ENCODE peak calls at places on chromosomes 16 and 17, in four cellular contexts. I is stomach, F is breast epithelium, W is Caco-2. N is an unnamed sample.

GRCh38 chr17:43720311-43721060 is 38.1 kb downstream of the SOST start:
- DNase-seq in I (peak), F (peak), W (peak), N (peak)

GRCh38 chr16:46924402-46924801 is 40.2 kb downstream of the GPT2 start:
- DNase-seq in I (no peak), F (no peak), W (no peak), N (no peak)

GRCh38 chr16:67233596-67233995 is 6.7 kb downstream of the TMEM208 start:
- DNase-seq in I (no peak), F (no peak), W (no peak), N (no peak)

GRCh38 chr17:77491921-77492445 is 351.2 kb downstream of the SEC14L1 start:
- DNase-seq in I (no peak), F (no peak), W (no peak), N (no peak)

GRCh38 chr16:74568961-74569631 is 37.8 kb downstream of the GLG1 start:
- DNase-seq in I (no peak), F (no peak), W (peak), N (no peak)

GRCh38 chr17:42068979-42069378 is 18.6 kb upstream of the C17orf113 start:
- DNase-seq in I (no peak), F (no peak), W (no peak), N (no peak)

GRCh38 chr17:35084987-35085386 is 21.5 kb upstream of the RFFL start:
- DNase-seq in I (no peak), F (no peak), W (no peak), N (peak)

GRCh38 chr16:75085556-75085955 is 31.0 kb downstream of the LDHD start:
- DNase-seq in I (no peak), F (no peak), W (no peak), N (no peak)

GRCh38 chr16:6446370-6446769 is 886.3 kb upstream of the RBFOX1 start:
- DNase-seq in I (no peak), F (no peak), W (no peak), N (no peak)

GRCh38 chr16:27982184-27982583 is 81.3 kb downstream of the GSG1L start:
- DNase-seq in I (no peak), F (no peak), W (no peak), N (no peak)
- TF ChIP-seq CTCF in I (no peak), F (no peak), W (no peak), N (no peak)

GRCh38 chr16:85554114-85554790 is 58.9 kb upstream of the GSE1 start:
- DNase-seq in I (peak), F (peak), W (peak), N (peak)
- TF ChIP-seq CTCF in I (no peak), F (no peak), W (no peak), N (no peak)

GRCh38 chr17:74380086-74380958 is 13.0 kb downstream of the GPR142 start:
- DNase-seq in I (peak), F (peak), W (peak), N (peak)
- TF ChIP-seq CTCF in I (no peak), F (no peak), W (peak), N (peak)

GRCh38 chr17:40490982-40491381 is 10.4 kb downstream of the TNS4 start:
- DNase-seq in I (no peak), F (no peak), W (no peak), N (no peak)
- TF ChIP-seq CTCF in I (no peak), F (no peak), W (no peak), N (no peak)

GRCh38 chr16:27221576-27222498 is 18.5 kb downstream of the KDM8 start:
- DNase-seq in I (no peak), F (no peak), W (no peak), N (no peak)

GRCh38 chr16:27222499-27223225 is 19.3 kb downstream of the KDM8 start:
- DNase-seq in I (peak), F (no peak), W (no peak), N (no peak)

GRCh38 chr16:27224271-27224737 is 21.0 kb downstream of the KDM8 start:
- DNase-seq in I (no peak), F (no peak), W (no peak), N (no peak)

GRCh38 chr16:27223701-27224100 is 20.4 kb downstream of the KDM8 start:
- DNase-seq in I (no peak), F (no peak), W (no peak), N (no peak)

DNA sequence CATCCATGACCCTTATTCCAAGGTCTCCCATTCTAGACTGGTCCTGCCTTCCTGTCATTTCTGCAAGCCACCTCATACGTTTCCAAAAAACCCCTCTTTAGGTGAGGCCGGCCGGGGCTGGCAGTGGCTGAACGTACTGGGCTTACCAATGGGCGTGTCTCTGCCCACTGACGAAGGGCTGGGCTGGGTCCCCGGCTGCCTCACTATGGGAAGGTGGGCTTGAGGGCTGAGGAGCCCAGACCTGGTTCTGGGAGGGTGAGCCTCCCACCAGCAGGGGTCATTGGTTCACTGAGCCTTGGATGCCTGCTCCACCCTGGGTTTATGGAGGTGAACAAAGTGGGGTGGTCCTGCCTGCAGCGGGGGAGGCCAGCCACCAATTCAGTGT is 19.9 kb downstream of the KDM8 start:
- DNase-seq in I (no peak), F (no peak), W (no peak), N (no peak)
- TF ChIP-seq CTCF in I (no peak), F (no peak), W (no peak), N (no peak)

GRCh38 chr16:72847187-72848044 is 200.5 kb downstream of the ZFHX3 start:
- DNase-seq in I (no peak), F (no peak), W (peak), N (peak)
- TF ChIP-seq CTCF in I (no peak), F (no peak), W (peak), N (peak)

GRCh38 chr17:18167421-18167820 is 16.2 kb upstream of the ALKBH5 start:
- DNase-seq in I (no peak), F (no peak), W (no peak), N (no peak)

GRCh38 chr17:18172528-18173278 is 10.9 kb upstream of the ALKBH5 start:
- DNase-seq in I (no peak), F (no peak), W (no peak), N (no peak)

GRCh38 chr17:18161226-18162094 is 22.2 kb upstream of the ALKBH5 start:
- DNase-seq in I (no peak), F (no peak), W (no peak), N (no peak)

GRCh38 chr17:18163528-18163927 is 20.1 kb upstream of the ALKBH5 start:
- DNase-seq in I (no peak), F (no peak), W (no peak), N (no peak)

GRCh38 chr17:18166894-18167293 is 16.7 kb upstream of the ALKBH5 start:
- DNase-seq in I (peak), F (no peak), W (no peak), N (no peak)
- TF ChIP-seq CTCF in I (no peak), F (no peak), W (no peak), N (no peak)

GRCh38 chr17:50550661-50551432 is 3.9 kb downstream of the SPATA20 start:
- DNase-seq in I (peak), F (peak), W (peak), N (peak)
- TF ChIP-seq CTCF in I (no peak), F (peak), W (peak), N (peak)

GRCh38 chr17:17888821-17889220 is 52.0 kb upstream of the SREBF1 start:
- DNase-seq in I (no peak), F (no peak), W (no peak), N (no peak)
- TF ChIP-seq CTCF in I (no peak), F (no peak), W (no peak), N (no peak)